ENCODE peak calls at places on chromosomes 16 and 17, in five cellular contexts. M, J, E, A and D are unnamed samples.

GRCh38 chr17:69473801-69474170 is 59.3 kb downstream of the MAP2K6 start:
- DNase-seq in M (peak; percentile 18), J (peak; percentile 58), E (no peak), A (no peak), D (no peak)

GRCh38 chr16:30977502-30977901 is 7.5 kb upstream of the HSD3B7 start:
- DNase-seq in M (no peak), J (no peak), E (no peak), A (no peak), D (peak; percentile 69)

GRCh38 chr17:63911657-63912100 is 621 bp upstream of the CSHL1 start:
- DNase-seq in M (no peak), J (no peak), E (peak; percentile 61), A (no peak), D (peak; percentile 66)

GRCh38 chr16:31464348-31464769 is 5.1 kb downstream of the ARMC5 start:
- DNase-seq in M (no peak), J (no peak), E (no peak), A (no peak), D (peak; percentile 14)

GRCh38 chr17:48619821-48620496 is 4.9 kb upstream of the HOXB8 start:
- DNase-seq in M (no peak), J (peak; percentile 48), E (no peak), A (no peak), D (no peak)

GRCh38 chr16:15897834-15898254 is 9.4 kb upstream of the CEP20 start:
- DNase-seq in M (no peak), J (peak; percentile 53), E (no peak), A (no peak), D (no peak)

GRCh38 chr16:46573008-46573833 is 48.0 kb downstream of the SHCBP1 start:
- DNase-seq in M (no peak), J (peak; percentile 17), E (no peak), A (no peak), D (no peak)

GRCh38 chr17:78667741-78668640 is 90.8 kb upstream of the DNAH17 start:
- DNase-seq in M (no peak), J (no peak), E (no peak), A (no peak), D (no peak)

GRCh38 chr17:27553019-27553511 is 77.9 kb upstream of the LGALS9 start:
- DNase-seq in M (no peak), J (no peak), E (no peak), A (no peak), D (no peak)

GRCh38 chr16:89197033-89197632 is 3.2 kb downstream of the SLC22A31 start:
- DNase-seq in M (no peak), J (no peak), E (no peak), A (no peak), D (no peak)

GRCh38 chr16:86044241-86044671 is 145.3 kb downstream of the IRF8 start:
- DNase-seq in M (no peak), J (peak; percentile 22), E (no peak), A (peak; percentile 4), D (peak; percentile 82)

GRCh38 chr16:82995286-82995926 is 368.6 kb downstream of the CDH13 start:
- DNase-seq in M (no peak), J (no peak), E (no peak), A (no peak), D (no peak)

GRCh38 chr16:2473999-2474876 is 689 bp upstream of the TBC1D24 start:
- DNase-seq in M (no peak), J (no peak), E (peak; percentile 52), A (no peak), D (peak; percentile 63)

GRCh38 chr16:5024632-5025031 is 9.1 kb downstream of the NAGPA start:
- DNase-seq in M (no peak), J (peak; percentile 8), E (no peak), A (peak; percentile 99), D (no peak)

GRCh38 chr17:40499551-40500189 is 1.8 kb downstream of the TNS4 start:
- DNase-seq in M (no peak), J (peak; percentile 73), E (peak; percentile 84), A (peak; percentile 89), D (peak; percentile 65)

GRCh38 chr17:68572138-68572842 is 28.9 kb downstream of the FAM20A start:
- DNase-seq in M (no peak), J (no peak), E (no peak), A (no peak), D (no peak)

GRCh38 chr17:47265983-47266541 is 12.4 kb downstream of the ITGB3 start:
- DNase-seq in M (no peak), J (peak; percentile 85), E (no peak), A (no peak), D (no peak)

GRCh38 chr16:59342669-59343068 is 608.6 kb upstream of the GOT2 start:
- DNase-seq in M (no peak), J (no peak), E (no peak), A (no peak), D (no peak)

DNA sequence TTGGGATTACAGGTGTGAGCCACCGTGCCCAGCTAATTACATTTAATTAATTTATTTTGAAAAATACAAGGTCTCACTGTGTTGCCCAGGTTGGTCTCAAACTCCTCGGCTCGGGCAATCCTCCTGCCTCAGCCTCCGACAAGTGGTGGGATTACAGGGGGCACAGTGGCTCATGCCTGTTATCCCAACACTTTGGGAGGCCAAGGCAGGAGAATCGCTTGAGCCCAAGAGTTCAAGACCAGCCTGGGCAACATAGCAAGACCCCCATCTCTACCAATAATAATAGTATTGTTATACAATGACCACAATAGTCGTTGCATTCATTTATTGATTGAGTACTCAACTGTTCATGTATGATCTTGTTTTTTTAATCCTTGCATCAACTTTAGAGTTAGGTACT is 22.0 kb downstream of the CDH1 start:
- DNase-seq in M (no peak), J (no peak), E (no peak), A (no peak), D (no peak)
- TF ChIP-seq CTCF in M (no peak), J (no peak), E (no peak), A (no peak), D (no peak)

GRCh38 chr17:2369551-2370210 is 31.2 kb downstream of the MNT start:
- DNase-seq in M (no peak), J (no peak), E (no peak), A (no peak), D (peak; percentile 67)
- TF ChIP-seq CTCF in M (no peak), J (peak; percentile 16), E (no peak), A (no peak), D (peak; percentile 12)

GRCh38 chr16:306911-307370 is 24.0 kb downstream of the PDIA2 start:
- DNase-seq in M (no peak), J (no peak), E (no peak), A (no peak), D (no peak)

GRCh38 chr16:301950-302349 is 19.0 kb downstream of the PDIA2 start:
- DNase-seq in M (no peak), J (no peak), E (no peak), A (no peak), D (no peak)

GRCh38 chr16:305916-306315 is 23.0 kb downstream of the PDIA2 start:
- DNase-seq in M (no peak), J (no peak), E (peak; percentile 77), A (no peak), D (no peak)

GRCh38 chr16:301235-301634 is 18.3 kb downstream of the PDIA2 start:
- DNase-seq in M (no peak), J (no peak), E (no peak), A (no peak), D (no peak)

GRCh38 chr16:303760-304505 is 21.0 kb downstream of the PDIA2 start:
- DNase-seq in M (no peak), J (no peak), E (no peak), A (no peak), D (no peak)
- TF ChIP-seq CTCF in M (no peak), J (peak; percentile 6), E (no peak), A (no peak), D (no peak)

GRCh38 chr17:61155590-61156181 is 244.0 kb upstream of the TBX2 start:
- DNase-seq in M (no peak), J (no peak), E (no peak), A (no peak), D (no peak)

GRCh38 chr17:61158372-61158771 is 241.3 kb upstream of the TBX2 start:
- DNase-seq in M (no peak), J (no peak), E (no peak), A (no peak), D (no peak)

GRCh38 chr17:61160789-61161440 is 238.7 kb upstream of the TBX2 start:
- DNase-seq in M (no peak), J (no peak), E (no peak), A (no peak), D (no peak)

GRCh38 chr17:61159415-61159814 is 240.2 kb upstream of the TBX2 start:
- DNase-seq in M (no peak), J (peak; percentile 8), E (no peak), A (no peak), D (no peak)

GRCh38 chr17:61157246-61157887 is 242.3 kb upstream of the TBX2 start:
- DNase-seq in M (peak; percentile 37), J (peak; percentile 62), E (no peak), A (no peak), D (no peak)
- TF ChIP-seq CTCF in M (peak; percentile 28), J (peak; percentile 12), E (no peak), A (no peak), D (no peak)